ENCODE peak calls at places on chromosomes 16 and 17, in four cellular contexts. F, H, Z and X are unnamed samples.

GRCh38 chr16:81263470-81264200 is 25.1 kb downstream of the BCO1 start:
- DNase-seq in F (no peak), Z (no peak), H (no peak), X (peak)

GRCh38 chr16:63385714-63386113 is 1349.5 kb upstream of the CDH8 start:
- DNase-seq in Z (no peak), H (no peak), F (no peak), X (no peak)

GRCh38 chr17:33750943-33751701 is 458.0 kb upstream of the ASIC2 start:
- DNase-seq in Z (peak), H (no peak), F (peak), X (peak)

GRCh38 chr17:44541884-44542581 is 15.3 kb upstream of the FZD2 start:
- DNase-seq in H (no peak), Z (peak), F (no peak), X (no peak)

GRCh38 chr17:18187816-18188761 is 4.5 kb downstream of the ALKBH5 start:
- DNase-seq in F (no peak), H (no peak), Z (no peak), X (peak)

GRCh38 chr16:53007095-53007494 is 45.6 kb downstream of the CHD9NB start:
- DNase-seq in F (no peak), H (no peak), Z (no peak), X (no peak)

GRCh38 chr16:83675136-83675535 is 132.6 kb upstream of the HSBP1 start:
- DNase-seq in F (no peak), H (no peak), Z (no peak), X (no peak)

GRCh38 chr17:82793974-82794620 is 42.2 kb downstream of the TBCD start:
- DNase-seq in H (no peak), Z (no peak), F (no peak), X (peak)

GRCh38 chr16:49608801-49609200 is 235.2 kb downstream of the C16orf78 start:
- DNase-seq in H (no peak), Z (peak), F (no peak), X (peak)

GRCh38 chr17:77487211-77487629 is 346.5 kb downstream of the SEC14L1 start:
- DNase-seq in H (no peak), Z (no peak), F (no peak), X (no peak)

GRCh38 chr17:73645050-73645871 is 1.0 kb upstream of the SDK2 start:
- DNase-seq in Z (no peak), F (peak), H (no peak), X (no peak)

GRCh38 chr16:77327717-77328116 is 107.1 kb downstream of the ADAMTS18 start:
- DNase-seq in H (no peak), Z (no peak), F (no peak), X (no peak)

GRCh38 chr17:15340966-15341365 is 431 bp downstream of the TEKT3 start:
- DNase-seq in F (no peak), H (no peak), Z (no peak), X (no peak)
- H3K4me3 ChIP-seq in F (peak), H (peak), Z (peak), X (peak)

GRCh38 chr17:66952031-66952524 is 12.4 kb upstream of the CACNG4 start:
- DNase-seq in Z (no peak), F (peak), H (no peak), X (no peak)
- TF ChIP-seq EP300 in Z (no peak), F (no peak), H (no peak), X (no peak)

GRCh38 chr17:31535581-31535981 is 144.1 kb downstream of the RAB11FIP4 start:
- DNase-seq in H (no peak), Z (no peak), F (no peak), X (no peak)
- H3K4me3 ChIP-seq in H (no peak), Z (no peak), F (no peak), X (no peak)

DNA sequence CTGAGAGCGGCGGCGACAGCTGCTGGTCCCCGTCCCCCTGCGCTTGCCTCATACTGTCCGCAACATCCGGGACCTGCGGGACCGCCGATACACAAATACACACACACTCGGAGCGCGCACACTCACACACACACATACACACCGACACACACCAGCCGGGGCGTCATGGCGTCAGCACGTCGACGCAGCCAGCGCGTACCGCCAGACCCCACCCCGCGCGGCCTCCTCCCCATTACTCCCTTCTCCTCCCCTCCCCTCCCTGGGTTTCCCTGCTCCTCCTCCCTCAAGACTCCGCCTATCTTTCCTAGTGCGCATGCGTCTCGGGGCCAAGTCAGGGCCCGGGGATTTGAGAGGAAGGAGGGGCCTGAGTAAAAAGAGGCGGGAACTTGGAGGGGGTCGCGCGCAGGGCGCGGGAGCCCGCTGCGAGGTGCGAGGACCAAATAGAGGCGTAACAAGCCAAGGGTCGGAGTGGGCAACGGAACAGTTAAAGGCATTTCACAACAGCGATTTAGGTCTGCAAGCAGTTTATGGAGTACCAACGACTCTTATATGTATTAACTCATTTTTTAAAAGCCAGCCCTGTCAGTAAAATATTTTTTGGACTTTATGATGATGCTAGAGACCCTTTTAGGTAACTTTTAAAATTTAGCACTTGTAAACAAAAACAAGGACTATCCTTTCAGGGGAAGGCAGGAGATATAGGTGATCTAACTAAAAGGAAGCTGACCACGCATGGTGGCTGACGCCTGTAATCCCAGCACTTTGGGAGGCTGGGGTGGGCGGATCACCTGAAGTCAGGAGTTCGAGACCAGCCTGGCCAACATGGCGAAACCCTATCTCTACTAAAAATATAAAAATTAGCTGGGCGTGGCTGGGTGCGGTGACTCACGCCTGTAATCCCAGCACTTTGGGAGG is at the start of gene SPOP:
- DNase-seq in Z (peak), F (peak), H (peak), X (peak)
- TF ChIP-seq EP300 in Z (no peak), F (no peak), H (no peak), X (no peak)

GRCh38 chr17:8894189-8894611 is 26.7 kb upstream of the PIK3R6 start:
- DNase-seq in Z (peak), H (no peak), F (no peak), X (no peak)
- H3K4me3 ChIP-seq in Z (peak), H (no peak), F (no peak), X (no peak)

DNA sequence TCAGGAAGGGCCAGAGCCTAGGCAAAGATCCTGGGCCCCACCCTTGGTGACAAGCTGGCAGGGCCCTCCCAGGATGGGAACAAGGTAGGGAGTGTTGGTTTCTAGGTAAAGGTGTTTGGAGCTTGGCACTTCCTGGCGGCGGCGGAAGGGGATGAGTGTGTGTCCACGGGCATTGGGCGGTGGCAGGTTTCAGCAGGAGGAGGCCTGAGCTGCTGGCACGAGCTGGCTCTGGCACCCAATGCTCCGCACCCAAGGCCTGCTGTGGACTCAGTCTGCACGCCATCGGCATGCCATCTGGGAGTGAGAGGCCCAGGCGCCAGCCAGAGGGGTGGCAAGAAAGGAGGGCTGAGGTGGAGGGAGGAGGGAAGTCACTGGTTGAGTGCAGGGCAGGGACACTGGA is 46.9 kb upstream of the TAC4 start:
- DNase-seq in Z (no peak), F (no peak), H (no peak), X (no peak)
- TF ChIP-seq EP300 in Z (no peak), F (no peak), H (no peak), X (no peak)

DNA sequence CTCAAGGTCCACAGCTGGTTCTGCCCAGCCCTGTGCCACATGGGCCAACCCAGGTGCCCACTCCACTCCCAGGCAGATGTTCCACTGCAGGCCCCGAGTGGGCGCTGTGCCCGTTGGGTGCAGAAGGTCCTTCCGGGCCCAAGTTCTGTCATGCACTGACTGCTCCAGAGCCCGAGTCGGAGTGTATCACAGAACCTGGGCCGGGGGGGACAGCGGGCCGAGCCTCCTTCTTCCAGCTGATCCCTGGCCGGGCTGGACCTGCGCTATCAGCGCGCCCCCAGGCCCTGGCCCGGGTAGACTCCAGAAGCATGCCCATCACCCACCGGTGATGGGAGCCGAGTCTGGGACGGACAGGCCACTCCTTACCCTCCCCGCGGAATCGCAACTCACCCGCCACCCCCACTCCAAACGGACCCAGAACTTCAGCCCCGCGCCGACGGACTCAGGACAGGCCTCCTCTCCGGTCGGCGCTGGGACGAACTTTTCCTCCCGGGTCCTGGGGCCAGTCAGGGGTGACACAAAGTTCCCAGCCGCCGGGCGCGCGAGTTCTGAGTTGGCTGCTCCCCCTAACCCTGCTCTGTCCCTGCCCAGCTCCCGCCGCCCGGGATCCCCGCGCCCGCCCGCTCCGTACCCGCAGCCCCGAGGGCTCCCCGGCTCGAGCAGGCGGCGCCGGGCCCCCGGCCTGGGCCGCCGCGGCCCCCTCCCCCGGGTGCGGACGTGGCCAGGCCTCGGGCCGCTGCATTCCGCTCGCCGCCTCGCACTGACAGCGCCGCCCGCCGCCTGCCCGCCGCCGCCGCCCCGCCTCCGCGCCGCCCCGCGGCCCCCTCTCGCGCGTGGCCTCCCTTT is at the start of gene COPZ2:
- DNase-seq in H (no peak), F (peak), Z (peak), X (peak)
- H3K4me3 ChIP-seq in H (peak), F (peak), Z (peak), X (peak)

DNA sequence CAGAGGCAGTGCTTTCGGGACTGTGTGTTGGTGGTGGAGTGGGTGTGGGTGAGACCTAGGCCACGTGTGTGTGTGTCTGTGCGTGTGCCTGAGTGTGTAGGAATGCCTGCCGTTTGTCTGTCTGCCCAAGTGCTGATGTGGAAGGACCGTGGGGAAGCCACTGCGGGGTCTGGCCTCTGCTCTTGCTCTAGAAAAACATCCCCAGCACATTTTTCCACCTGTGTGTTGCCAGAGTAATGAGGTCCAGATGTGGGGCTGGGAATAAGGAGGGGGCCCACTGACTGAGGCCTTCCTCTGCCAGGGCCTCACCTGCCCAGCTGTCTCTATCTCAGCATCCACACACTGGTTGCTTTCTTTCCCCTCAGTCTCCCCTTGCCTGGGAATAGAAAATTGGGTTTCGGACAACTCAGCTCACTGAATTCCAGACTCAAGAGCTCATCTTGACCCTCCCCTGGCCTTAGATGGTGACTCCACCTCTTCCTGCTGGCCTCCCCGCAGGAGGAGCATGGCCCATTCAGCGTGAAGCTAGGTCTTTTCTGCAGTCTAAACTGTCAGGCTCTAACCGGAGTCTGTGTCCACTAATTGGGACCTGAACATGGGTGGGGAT is 7.6 kb downstream of the SGCA start:
- DNase-seq in Z (no peak), F (no peak), H (no peak), X (no peak)
- TF ChIP-seq EP300 in Z (no peak), F (no peak), H (no peak), X (no peak)